ENCODE peak calls at places on chromosomes 5 and 9, in six cellular contexts. F is amniotic stem cell; K is GDM1; D is stimulated activated naive CD8-positive, alpha-beta T cell treated with anti-CD3 and anti-CD28 coated beads, Interleukin-15, amount 100 ng/mL, for 72 hours; U is hepatocyte; B is natural killer cell. G is an unnamed sample.

GRCh38 chr5:83368317-83368716 is 103.2 kb upstream of the VCAN start:
- DNase-seq in F (peak), K (no peak), D (no peak), U (no peak), B (no peak), G (no peak)

GRCh38 chr9:28909526-28909925 is 1336.2 kb upstream of the C9orf72 start:
- DNase-seq in F (no peak), K (no peak), D (no peak), U (no peak), B (no peak), G (no peak)

GRCh38 chr5:62477801-62478200 is 65.2 kb downstream of the IPO11 start:
- DNase-seq in F (no peak), K (no peak), D (no peak), U (no peak), B (no peak), G (no peak)

GRCh38 chr9:134987906-134988700 is 70.4 kb upstream of the FCN1 start:
- DNase-seq in F (no peak), K (no peak), D (no peak), U (no peak), B (no peak), G (no peak)

GRCh38 chr5:73152411-73153388 is 20.3 kb upstream of the TMEM174 start:
- DNase-seq in F (no peak), K (no peak), D (no peak), U (no peak), B (no peak), G (no peak)

GRCh38 chr9:137226338-137227056 is 805 bp upstream of the RNF224 start:
- DNase-seq in F (no peak), K (no peak), D (no peak), U (no peak), B (no peak), G (no peak)

GRCh38 chr5:52481851-52482250 is 305.9 kb upstream of the ITGA1 start:
- DNase-seq in F (no peak), K (no peak), D (no peak), U (no peak), B (no peak), G (no peak)

GRCh38 chr5:73892806-73893205 is 266.8 kb downstream of the ARHGEF28 start:
- DNase-seq in F (peak), K (no peak), D (no peak), U (no peak), B (no peak), G (no peak)

GRCh38 chr9:105500108-105500766 is 52.4 kb downstream of the FSD1L start:
- DNase-seq in F (no peak), K (no peak), D (no peak), U (no peak), B (no peak), G (no peak)

GRCh38 chr5:56523779-56524178 is 290.6 kb upstream of the ANKRD55 start:
- DNase-seq in F (no peak), K (no peak), D (no peak), U (no peak), B (no peak), G (no peak)

GRCh38 chr9:106862946-106863740 is at the start of gene ZNF462:
- DNase-seq in F (peak), K (peak), D (no peak), U (peak), B (no peak), G (peak)

GRCh38 chr5:69295088-69295754 is 37.4 kb downstream of the CCDC125 start:
- DNase-seq in F (peak), K (no peak), D (no peak), U (no peak), B (no peak), G (peak)